ENCODE peak calls at places on chromosomes 16 and 17, in four cellular contexts. U is GM23248, V is PC-3, H is MM.1S. K is an unnamed sample.
A peak's percentile ranks its signal among the peaks of the same experiment; 100 is the strongest.

GRCh38 chr16:89958068-89958467 is 9.5 kb downstream of the DEF8 start:
- DNase-seq in U (peak; percentile 15), V (peak; percentile 33), H (no peak), K (peak; percentile 64)

GRCh38 chr17:21330436-21331160 is 45.6 kb upstream of the KCNJ12 start:
- DNase-seq in U (no peak), V (no peak), H (no peak), K (no peak)

GRCh38 chr16:18049454-18050133 is 286.9 kb downstream of the NPIPA8 start:
- DNase-seq in U (no peak), V (no peak), H (no peak), K (no peak)

GRCh38 chr16:50282010-50282538 is 15.7 kb downstream of the ADCY7 start:
- DNase-seq in U (no peak), V (no peak), H (peak; percentile 88), K (peak; percentile 93)

GRCh38 chr16:87227651-87228015 is 89.6 kb downstream of the C16orf95 start:
- DNase-seq in U (no peak), V (no peak), H (no peak), K (no peak)

GRCh38 chr17:2013994-2014317 is 11.2 kb downstream of the RTN4RL1 start:
- DNase-seq in U (no peak), V (no peak), H (no peak), K (no peak)

GRCh38 chr17:58147930-58148434 is at the start of gene OR4D1:
- DNase-seq in U (no peak), V (no peak), H (no peak), K (no peak)

GRCh38 chr16:15825750-15826305 is 31.0 kb downstream of the MYH11 start:
- DNase-seq in U (no peak), V (no peak), H (no peak), K (no peak)

GRCh38 chr16:69796285-69797118 is 34.4 kb downstream of the WWP2 start:
- DNase-seq in U (peak; percentile 78), V (peak; percentile 67), H (peak; percentile 62), K (peak; percentile 70)

GRCh38 chr16:67456383-67457140 is 24.4 kb downstream of the ATP6V0D1 start:
- DNase-seq in U (peak; percentile 91), V (no peak), H (no peak), K (no peak)

GRCh38 chr16:57795431-57795878 is 6.8 kb downstream of the KIFC3 start:
- DNase-seq in U (peak; percentile 59), V (peak; percentile 72), H (peak; percentile 85), K (peak; percentile 46)

GRCh38 chr16:797120-797420 is 3.5 kb downstream of the GNG13 start:
- DNase-seq in U (no peak), V (peak; percentile 49), H (no peak), K (peak; percentile 55)

GRCh38 chr17:19787733-19788357 is 39.7 kb upstream of the ALDH3A1 start:
- DNase-seq in U (peak; percentile 32), V (no peak), H (no peak), K (no peak)

GRCh38 chr17:39973496-39973895 is 7.1 kb upstream of the PSMD3 start:
- DNase-seq in U (peak; percentile 75), V (no peak), H (no peak), K (no peak)

GRCh38 chr16:75305364-75306101 is 54.1 kb upstream of the BCAR1 start:
- DNase-seq in U (peak; percentile 100), V (peak; percentile 98), H (no peak), K (no peak)

GRCh38 chr17:39174907-39175694 is 9.1 kb upstream of the ARL5C start:
- DNase-seq in U (peak; percentile 79), V (peak; percentile 43), H (peak; percentile 36), K (peak; percentile 91)

GRCh38 chr17:62911106-62911505 is 54.9 kb upstream of the TANC2 start:
- DNase-seq in U (no peak), V (no peak), H (no peak), K (no peak)

GRCh38 chr17:77100009-77100408 is 40.8 kb upstream of the SEC14L1 start:
- DNase-seq in U (no peak), V (no peak), H (no peak), K (no peak)

GRCh38 chr17:81170727-81171494 is 4.9 kb upstream of the AATK start:
- DNase-seq in U (no peak), V (no peak), H (no peak), K (no peak)

GRCh38 chr16:46961373-46962353 is 11.8 kb downstream of the DNAJA2 start:
- DNase-seq in U (peak; percentile 73), V (no peak), H (no peak), K (no peak)

GRCh38 chr16:84143784-84144199 is 1.2 kb downstream of the HSDL1 start:
- DNase-seq in U (peak; percentile 21), V (no peak), H (no peak), K (no peak)

GRCh38 chr17:82300707-82301270 is 16.6 kb downstream of the CD7 start:
- DNase-seq in U (peak; percentile 72), V (peak; percentile 29), H (peak; percentile 60), K (peak; percentile 79)

GRCh38 chr17:78541488-78542237 is 35.5 kb downstream of the DNAH17 start:
- DNase-seq in U (peak; percentile 52), V (peak; percentile 82), H (no peak), K (no peak)

GRCh38 chr17:57370051-57370581 is 113.8 kb downstream of the MSI2 start:
- DNase-seq in U (peak; percentile 71), V (peak; percentile 73), H (no peak), K (no peak)

GRCh38 chr16:73584157-73584556 is 536.2 kb upstream of the ZFHX3 start:
- DNase-seq in U (no peak), V (no peak), H (no peak), K (no peak)

GRCh38 chr16:78257376-78257728 is 157.9 kb downstream of the WWOX start:
- DNase-seq in U (no peak), V (no peak), H (no peak), K (no peak)

GRCh38 chr16:27779719-27780161 is 229.8 kb downstream of the KATNIP start:
- DNase-seq in U (peak; percentile 77), V (no peak), H (no peak), K (peak; percentile 29)

GRCh38 chr16:12602811-12603698 is 200.6 kb downstream of the CPPED1 start:
- DNase-seq in U (no peak), V (no peak), H (no peak), K (no peak)

GRCh38 chr17:4938069-4938491 is 1.8 kb downstream of the SLC25A11 start:
- DNase-seq in U (no peak), V (no peak), H (no peak), K (no peak)
- H3K9me2 ChIP-seq in U (no peaks in the 10 kb centered on the region), V (no peaks in the 10 kb centered on the region), H (no peaks in the 10 kb centered on the region), K (no peaks in the 10 kb centered on the region)

GRCh38 chr17:13727441-13728171 is 125.9 kb upstream of the HS3ST3A1 start:
- DNase-seq in U (peak; percentile 93), V (peak; percentile 87), H (no peak), K (no peak)
- H3K4me2 ChIP-seq in U (peak overlapping the region; percentile 59), V (peak overlapping the region; percentile 62), H (no peak overlapping the region), K (no peak overlapping the region)

GRCh38 chr17:15377200-15377599 is 35.8 kb upstream of the TEKT3 start:
- DNase-seq in U (peak; percentile 96), V (peak; percentile 97), H (no peak), K (no peak)
- TF ChIP-seq EZH2phosphoT487 in U (no peak), V (no peak), H (no peak), K (no peak)

DNA sequence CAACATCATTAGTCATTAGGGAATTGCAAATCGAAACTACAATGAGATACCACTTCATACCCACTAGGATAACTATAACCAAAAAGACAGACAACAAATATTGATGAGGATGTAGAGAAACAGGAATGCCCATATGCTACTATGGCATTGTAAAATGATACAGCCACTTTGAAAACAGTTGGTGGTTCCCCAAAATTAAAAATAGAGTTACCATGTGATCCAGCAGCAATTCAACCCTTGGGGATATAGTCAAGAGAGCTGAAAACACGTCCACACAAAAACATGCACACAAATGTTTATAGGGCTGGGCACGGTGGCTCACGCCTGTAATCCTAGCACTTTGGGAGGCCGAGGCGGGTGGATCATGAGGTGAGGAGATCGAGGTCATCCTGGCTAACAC is 10.0 kb upstream of the PECAM1 start:
- DNase-seq in U (no peak), V (no peak), H (no peak), K (no peak)
- H3K9me2 ChIP-seq in U (no peaks in the 10 kb centered on the region), V (no peaks in the 10 kb centered on the region), H (no peaks in the 10 kb centered on the region), K (no peaks in the 10 kb centered on the region)

DNA sequence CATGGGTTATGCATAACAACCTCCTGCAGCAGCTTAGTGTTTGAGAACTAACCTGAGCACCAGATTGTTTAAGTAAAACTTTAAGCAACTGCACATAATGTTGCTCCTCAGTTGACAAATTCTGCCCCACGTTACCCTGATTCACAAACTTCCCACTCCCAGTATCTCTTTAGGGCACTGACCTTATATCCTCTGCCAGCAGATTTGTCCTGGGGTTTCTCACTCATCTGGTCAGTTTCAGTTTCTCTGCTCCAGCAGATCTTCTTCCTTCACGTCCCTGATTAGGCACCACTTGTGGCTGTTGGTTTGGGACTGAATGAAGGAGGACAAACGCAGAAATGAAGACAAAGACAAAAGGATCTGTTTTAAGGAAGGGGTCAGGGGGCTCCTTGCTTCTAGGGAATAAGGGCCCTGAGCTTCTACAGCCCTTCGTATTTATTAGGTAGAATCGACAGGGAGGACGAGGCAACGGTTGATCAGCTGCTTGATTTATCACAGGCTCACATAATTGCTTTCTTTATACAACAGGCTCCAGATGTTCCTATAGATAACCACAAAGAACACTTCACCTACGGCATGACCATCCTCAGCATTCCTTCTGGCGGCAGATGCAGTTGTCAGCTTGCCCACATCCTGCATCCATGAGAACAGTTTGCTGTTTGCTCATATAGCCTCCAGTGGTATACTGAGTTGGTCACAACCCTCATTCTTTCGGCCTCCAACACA is 13.5 kb upstream of the ZNF689 start:
- DNase-seq in U (no peak), V (no peak), H (no peak), K (no peak)
- H3K4me2 ChIP-seq in U (no peak overlapping the region), V (no peak overlapping the region), H (no peak overlapping the region), K (no peak overlapping the region)

K was measured in OCI-LY7.